ENCODE peak calls at places on chromosomes 4 and X, in six cellular contexts. One of them, this sample, is unnamed.

GRCh38 chr4:80454040-80454439 is 118.5 kb downstream of the CFAP299 start:
- DNase-seq in hepatocyte: no peak
- DNase-seq in kidney epithelial cell: peak; percentile 38
- DNase-seq in dorsolateral prefrontal cortex: no peak
- DNase-seq in adrenal gland: no peak
- DNase-seq in PC-3: peak; percentile 88
- DNase-seq in this sample: no peak

GRCh38 chr4:87120411-87121162 is 99.8 kb downstream of the KLHL8 start:
- DNase-seq in PC-3: peak; percentile 71
- DNase-seq in hepatocyte: peak; percentile 69
- DNase-seq in kidney epithelial cell: no peak
- DNase-seq in dorsolateral prefrontal cortex: peak; percentile 42
- DNase-seq in adrenal gland: peak; percentile 33
- DNase-seq in this sample: no peak

GRCh38 chrX:118528089-118528753 is 32.6 kb downstream of the DOCK11 start:
- DNase-seq in PC-3: no peak
- DNase-seq in dorsolateral prefrontal cortex: no peak
- DNase-seq in adrenal gland: no peak
- DNase-seq in hepatocyte: no peak
- DNase-seq in kidney epithelial cell: no peak
- DNase-seq in this sample: no peak

GRCh38 chr4:7295917-7296660 is 103.8 kb downstream of the SORCS2 start:
- DNase-seq in dorsolateral prefrontal cortex: peak; percentile 65
- DNase-seq in adrenal gland: peak; percentile 29
- DNase-seq in kidney epithelial cell: no peak
- DNase-seq in PC-3: peak; percentile 26
- DNase-seq in hepatocyte: peak; percentile 29
- DNase-seq in this sample: peak; percentile 22

GRCh38 chr4:153154010-153154975 is 50.0 kb upstream of the TRIM2 start:
- DNase-seq in adrenal gland: no peak
- DNase-seq in dorsolateral prefrontal cortex: no peak
- DNase-seq in kidney epithelial cell: no peak
- DNase-seq in PC-3: peak; percentile 51
- DNase-seq in hepatocyte: peak; percentile 64
- DNase-seq in this sample: no peak

GRCh38 chr4:20019310-20020015 is 232.2 kb upstream of the SLIT2 start:
- DNase-seq in dorsolateral prefrontal cortex: no peak
- DNase-seq in kidney epithelial cell: no peak
- DNase-seq in PC-3: peak; percentile 82
- DNase-seq in adrenal gland: no peak
- DNase-seq in hepatocyte: no peak
- DNase-seq in this sample: no peak

GRCh38 chr4:146311238-146311970 is 97.1 kb downstream of the REELD1 start:
- DNase-seq in kidney epithelial cell: no peak
- DNase-seq in dorsolateral prefrontal cortex: no peak
- DNase-seq in adrenal gland: no peak
- DNase-seq in PC-3: no peak
- DNase-seq in hepatocyte: no peak
- DNase-seq in this sample: no peak

GRCh38 chr4:82467442-82467841 is 37.1 kb downstream of the ENOPH1 start:
- DNase-seq in dorsolateral prefrontal cortex: no peak
- DNase-seq in hepatocyte: no peak
- DNase-seq in PC-3: no peak
- DNase-seq in kidney epithelial cell: no peak
- DNase-seq in adrenal gland: no peak
- DNase-seq in this sample: no peak

GRCh38 chr4:101977096-101977495 is 186.6 kb downstream of the BANK1 start:
- DNase-seq in kidney epithelial cell: peak; percentile 92
- DNase-seq in PC-3: peak; percentile 93
- DNase-seq in adrenal gland: peak; percentile 22
- DNase-seq in dorsolateral prefrontal cortex: peak; percentile 41
- DNase-seq in hepatocyte: peak; percentile 70
- DNase-seq in this sample: peak; percentile 88

GRCh38 chrX:144801786-144802185 is 445.5 kb upstream of the SPANXN1 start:
- DNase-seq in PC-3: peak; percentile 70
- DNase-seq in kidney epithelial cell: no peak
- DNase-seq in dorsolateral prefrontal cortex: no peak
- DNase-seq in hepatocyte: no peak
- DNase-seq in adrenal gland: no peak
- DNase-seq in this sample: no peak

GRCh38 chr4:145216532-145216931 is 36.1 kb upstream of the OTUD4 start:
- DNase-seq in PC-3: peak; percentile 61
- DNase-seq in kidney epithelial cell: no peak
- DNase-seq in adrenal gland: no peak
- DNase-seq in dorsolateral prefrontal cortex: no peak
- DNase-seq in hepatocyte: no peak
- DNase-seq in this sample: no peak

GRCh38 chrX:114970806-114971205 is 46.6 kb downstream of the IL13RA2 start:
- DNase-seq in hepatocyte: no peak
- DNase-seq in PC-3: no peak
- DNase-seq in dorsolateral prefrontal cortex: no peak
- DNase-seq in kidney epithelial cell: no peak
- DNase-seq in adrenal gland: no peak
- DNase-seq in this sample: no peak

GRCh38 chr4:31662951-31663350 is 942.8 kb downstream of the PCDH7 start:
- DNase-seq in dorsolateral prefrontal cortex: no peak
- DNase-seq in adrenal gland: no peak
- DNase-seq in hepatocyte: no peak
- DNase-seq in PC-3: no peak
- DNase-seq in kidney epithelial cell: no peak
- DNase-seq in this sample: no peak

GRCh38 chr4:30714408-30715031 is 5.6 kb upstream of the PCDH7 start:
- DNase-seq in kidney epithelial cell: no peak
- DNase-seq in hepatocyte: peak; percentile 79
- DNase-seq in PC-3: peak; percentile 65
- DNase-seq in adrenal gland: peak; percentile 29
- DNase-seq in dorsolateral prefrontal cortex: peak; percentile 32
- DNase-seq in this sample: no peak

GRCh38 chrX:103817502-103817901 is 14.6 kb downstream of the RAB9B start:
- DNase-seq in kidney epithelial cell: no peak
- DNase-seq in adrenal gland: no peak
- DNase-seq in dorsolateral prefrontal cortex: no peak
- DNase-seq in PC-3: peak; percentile 87
- DNase-seq in hepatocyte: peak; percentile 86
- DNase-seq in this sample: no peak

GRCh38 chrX:24561121-24561520 is 86.0 kb downstream of the PCYT1B start:
- DNase-seq in kidney epithelial cell: no peak
- DNase-seq in adrenal gland: no peak
- DNase-seq in dorsolateral prefrontal cortex: no peak
- DNase-seq in PC-3: peak; percentile 52
- DNase-seq in hepatocyte: no peak
- DNase-seq in this sample: no peak

GRCh38 chrX:66022742-66023725 is 16.8 kb downstream of the VSIG4 start:
- DNase-seq in kidney epithelial cell: no peak
- DNase-seq in adrenal gland: no peak
- DNase-seq in dorsolateral prefrontal cortex: no peak
- DNase-seq in hepatocyte: no peak
- DNase-seq in PC-3: peak; percentile 7
- DNase-seq in this sample: no peak

GRCh38 chrX:102950908-102951866 is 14.1 kb downstream of the RAB40AL start:
- DNase-seq in kidney epithelial cell: no peak
- DNase-seq in adrenal gland: peak; percentile 44
- DNase-seq in PC-3: peak; percentile 81
- DNase-seq in hepatocyte: peak; percentile 42
- DNase-seq in dorsolateral prefrontal cortex: peak; percentile 70
- DNase-seq in this sample: peak; percentile 27

GRCh38 chrX:9942086-9942485 is 25.1 kb upstream of the CLDN34 start:
- DNase-seq in hepatocyte: no peak
- DNase-seq in kidney epithelial cell: no peak
- DNase-seq in PC-3: no peak
- DNase-seq in dorsolateral prefrontal cortex: no peak
- DNase-seq in adrenal gland: no peak
- DNase-seq in this sample: no peak

GRCh38 chr4:1043658-1044468 is 32.4 kb downstream of the FGFRL1 start:
- DNase-seq in adrenal gland: peak; percentile 97
- DNase-seq in dorsolateral prefrontal cortex: peak; percentile 89
- DNase-seq in PC-3: peak; percentile 97
- DNase-seq in kidney epithelial cell: peak; percentile 95
- DNase-seq in hepatocyte: peak; percentile 96
- DNase-seq in this sample: peak; percentile 97

GRCh38 chr4:177016541-177017141 is 223.9 kb upstream of the VEGFC start:
- DNase-seq in adrenal gland: no peak
- DNase-seq in PC-3: peak; percentile 14
- DNase-seq in kidney epithelial cell: no peak
- DNase-seq in hepatocyte: no peak
- DNase-seq in dorsolateral prefrontal cortex: no peak
- DNase-seq in this sample: peak; percentile 98

GRCh38 chr4:138602664-138603063 is 360.5 kb upstream of the SLC7A11 start:
- DNase-seq in kidney epithelial cell: no peak
- DNase-seq in dorsolateral prefrontal cortex: no peak
- DNase-seq in PC-3: no peak
- DNase-seq in adrenal gland: no peak
- DNase-seq in hepatocyte: no peak
- DNase-seq in this sample: no peak

GRCh38 chr4:123545569-123546122 is 149.1 kb downstream of the SPRY1 start:
- DNase-seq in PC-3: no peak
- DNase-seq in adrenal gland: no peak
- DNase-seq in hepatocyte: no peak
- DNase-seq in kidney epithelial cell: no peak
- DNase-seq in dorsolateral prefrontal cortex: no peak
- DNase-seq in this sample: no peak

GRCh38 chr4:143399113-143399949 is 62.7 kb downstream of the GAB1 start:
- DNase-seq in dorsolateral prefrontal cortex: no peak
- DNase-seq in hepatocyte: peak; percentile 40
- DNase-seq in kidney epithelial cell: no peak
- DNase-seq in PC-3: peak; percentile 75
- DNase-seq in adrenal gland: no peak
- DNase-seq in this sample: no peak

GRCh38 chrX:17931855-17932254 is 70.8 kb upstream of the RAI2 start:
- DNase-seq in hepatocyte: no peak
- DNase-seq in adrenal gland: no peak
- DNase-seq in dorsolateral prefrontal cortex: no peak
- DNase-seq in kidney epithelial cell: no peak
- DNase-seq in PC-3: no peak
- DNase-seq in this sample: no peak

GRCh38 chr4:27844359-27844758 is 983.7 kb downstream of the STIM2 start:
- DNase-seq in adrenal gland: no peak
- DNase-seq in kidney epithelial cell: no peak
- DNase-seq in PC-3: no peak
- DNase-seq in hepatocyte: no peak
- DNase-seq in dorsolateral prefrontal cortex: no peak
- DNase-seq in this sample: no peak

GRCh38 chr4:155578726-155579385 is 87.8 kb upstream of the GUCY1A1 start:
- DNase-seq in PC-3: peak; percentile 32
- DNase-seq in dorsolateral prefrontal cortex: no peak
- DNase-seq in hepatocyte: no peak
- DNase-seq in adrenal gland: no peak
- DNase-seq in kidney epithelial cell: peak; percentile 29
- DNase-seq in this sample: peak; percentile 35

GRCh38 chrX:103157511-103158316 is 57.2 kb upstream of the BEX4 start:
- DNase-seq in PC-3: peak; percentile 78
- DNase-seq in dorsolateral prefrontal cortex: no peak
- DNase-seq in hepatocyte: peak; percentile 32
- DNase-seq in adrenal gland: peak; percentile 18
- DNase-seq in kidney epithelial cell: no peak
- DNase-seq in this sample: no peak

GRCh38 chrX:119512145-119512800 is 44.0 kb downstream of the SLC25A5 start:
- DNase-seq in kidney epithelial cell: peak; percentile 16
- DNase-seq in hepatocyte: peak; percentile 80
- DNase-seq in PC-3: peak; percentile 85
- DNase-seq in dorsolateral prefrontal cortex: peak; percentile 23
- DNase-seq in adrenal gland: peak; percentile 77
- DNase-seq in this sample: peak; percentile 55

GRCh38 chrX:135050603-135051002 is 1.3 kb downstream of the RTL8A start:
- DNase-seq in kidney epithelial cell: no peak
- DNase-seq in hepatocyte: no peak
- DNase-seq in PC-3: no peak
- DNase-seq in adrenal gland: no peak
- DNase-seq in dorsolateral prefrontal cortex: no peak
- DNase-seq in this sample: no peak
- H3K4me3 ChIP-seq in kidney epithelial cell: peak overlapping the region; percentile 50
- H3K4me3 ChIP-seq in hepatocyte: no peak overlapping the region
- H3K4me3 ChIP-seq in PC-3: peak overlapping the region; percentile 72
- H3K4me3 ChIP-seq in adrenal gland: no peak overlapping the region
- H3K4me3 ChIP-seq in dorsolateral prefrontal cortex: peak overlapping the region; percentile 70
- H3K4me3 ChIP-seq in this sample: peak overlapping the region; percentile 61

GRCh38 chr4:3660928-3661515 is 105.2 kb upstream of the ADRA2C start:
- DNase-seq in adrenal gland: no peak
- DNase-seq in hepatocyte: no peak
- DNase-seq in kidney epithelial cell: no peak
- DNase-seq in PC-3: no peak
- DNase-seq in dorsolateral prefrontal cortex: no peak
- DNase-seq in this sample: no peak
- H3K4me3 ChIP-seq in adrenal gland: no peak overlapping the region
- H3K4me3 ChIP-seq in hepatocyte: no peak overlapping the region
- H3K4me3 ChIP-seq in kidney epithelial cell: no peak overlapping the region
- H3K4me3 ChIP-seq in PC-3: no peak overlapping the region
- H3K4me3 ChIP-seq in dorsolateral prefrontal cortex: no peak overlapping the region
- H3K4me3 ChIP-seq in this sample: no peak overlapping the region

GRCh38 chrX:47198026-47198686 is 4.5 kb downstream of the UBA1 start:
- DNase-seq in hepatocyte: no peak
- DNase-seq in PC-3: no peak
- DNase-seq in kidney epithelial cell: no peak
- DNase-seq in adrenal gland: no peak
- DNase-seq in dorsolateral prefrontal cortex: no peak
- DNase-seq in this sample: no peak
- H3K4me3 ChIP-seq in hepatocyte: no peak overlapping the region
- H3K4me3 ChIP-seq in PC-3: no peak overlapping the region
- H3K4me3 ChIP-seq in kidney epithelial cell: no peak overlapping the region
- H3K4me3 ChIP-seq in adrenal gland: no peak overlapping the region
- H3K4me3 ChIP-seq in dorsolateral prefrontal cortex: peak overlapping the region; percentile 16
- H3K4me3 ChIP-seq in this sample: no peak overlapping the region

GRCh38 chr4:55543858-55544257 is 2.9 kb downstream of the CLOCK start:
- DNase-seq in PC-3: peak; percentile 74
- DNase-seq in dorsolateral prefrontal cortex: no peak
- DNase-seq in kidney epithelial cell: no peak
- DNase-seq in hepatocyte: no peak
- DNase-seq in adrenal gland: no peak
- DNase-seq in this sample: no peak

GRCh38 chr4:55547461-55547770 is 707 bp upstream of the CLOCK start:
- DNase-seq in PC-3: no peak
- DNase-seq in kidney epithelial cell: no peak
- DNase-seq in hepatocyte: peak; percentile 61
- DNase-seq in dorsolateral prefrontal cortex: peak; percentile 45
- DNase-seq in adrenal gland: peak; percentile 41
- DNase-seq in this sample: no peak

GRCh38 chr4:55546633-55547460 is at the start of gene CLOCK:
- DNase-seq in kidney epithelial cell: no peak
- DNase-seq in adrenal gland: peak; percentile 90
- DNase-seq in dorsolateral prefrontal cortex: peak; percentile 77
- DNase-seq in PC-3: peak; percentile 87
- DNase-seq in hepatocyte: peak; percentile 95
- DNase-seq in this sample: peak; percentile 79

GRCh38 chr4:55545681-55546632 is 752 bp downstream of the CLOCK start:
- DNase-seq in hepatocyte: peak; percentile 87
- DNase-seq in adrenal gland: peak; percentile 79
- DNase-seq in dorsolateral prefrontal cortex: peak; percentile 77
- DNase-seq in kidney epithelial cell: no peak
- DNase-seq in PC-3: peak; percentile 77
- DNase-seq in this sample: peak; percentile 71

DNA sequence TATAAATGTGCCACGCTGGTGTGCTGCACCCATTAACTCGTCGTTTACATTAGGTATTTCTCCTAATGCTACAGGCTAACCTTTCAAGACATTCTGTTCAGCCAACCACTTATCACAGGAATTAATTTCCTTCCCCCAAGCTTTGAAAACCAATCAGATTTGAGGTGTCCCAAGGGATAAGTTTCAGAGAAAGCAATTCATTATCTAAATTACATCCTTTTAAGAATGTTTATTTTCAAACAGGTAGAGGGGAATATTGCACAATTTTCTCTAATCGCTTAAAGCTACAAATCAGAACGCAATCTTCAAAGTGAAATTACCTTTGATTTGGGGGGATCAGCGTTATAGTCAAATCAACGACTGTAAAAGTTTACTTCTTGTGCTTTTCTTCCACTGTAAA is 1.6 kb downstream of the CLOCK start:
- DNase-seq in kidney epithelial cell: no peak
- DNase-seq in adrenal gland: no peak
- DNase-seq in dorsolateral prefrontal cortex: no peak
- DNase-seq in hepatocyte: no peak
- DNase-seq in PC-3: peak; percentile 46
- DNase-seq in this sample: no peak
- H3K4me3 ChIP-seq in kidney epithelial cell: peak overlapping the region; percentile 94
- H3K4me3 ChIP-seq in adrenal gland: peak overlapping the region; percentile 8
- H3K4me3 ChIP-seq in dorsolateral prefrontal cortex: peak overlapping the region; percentile 91
- H3K4me3 ChIP-seq in hepatocyte: peak overlapping the region; percentile 70
- H3K4me3 ChIP-seq in PC-3: peak overlapping the region; percentile 86
- H3K4me3 ChIP-seq in this sample: peak overlapping the region; percentile 78

This sample was measured in MG63.